ENCODE peak calls at places on chromosomes 13 and 19, in nine cellular contexts. Z is tibial nerve, I is H9, B is foreskin fibroblast, V is adipocyte, X is AG09319, M is GDM1, L is K562, T is NCI-H1048. E is an unnamed sample.
A peak's percentile ranks its signal among the peaks of the same experiment; 100 is the strongest.

GRCh38 chr19:15962319-15962718 is 13.5 kb downstream of the OR10H4 start:
- DNase-seq in Z (no peak), I (no peak), B (no peak), V (no peak), X (no peak), M (no peak), L (peak; percentile 63), T (no peak), E (no peak)

GRCh38 chr19:21698215-21698614 is 69.2 kb downstream of the ZNF100 start:
- DNase-seq in Z (peak; percentile 22), I (no peak), B (peak; percentile 16), V (peak; percentile 62), X (no peak), M (no peak), L (no peak), T (no peak), E (no peak)

GRCh38 chr13:20714161-20714560 is 10.7 kb downstream of the IL17D start:
- DNase-seq in Z (no peak), I (no peak), B (peak; percentile 59), V (peak; percentile 26), X (no peak), M (no peak), L (no peak), T (no peak), E (no peak)

GRCh38 chr19:4354282-4354681 is 10.9 kb downstream of the MPND start:
- DNase-seq in Z (no peak), I (no peak), B (no peak), V (no peak), X (no peak), M (no peak), L (no peak), T (no peak), E (no peak)

GRCh38 chr13:111034811-111035210 is 80.3 kb upstream of the ARHGEF7 start:
- DNase-seq in Z (no peak), I (no peak), B (peak; percentile 79), V (peak; percentile 42), X (no peak), M (no peak), L (no peak), T (no peak), E (no peak)

GRCh38 chr19:41937976-41938375 is 9.7 kb upstream of the ERFL start:
- DNase-seq in Z (no peak), I (no peak), B (no peak), V (no peak), X (no peak), M (peak; percentile 24), L (no peak), T (no peak), E (no peak)

GRCh38 chr13:112724788-112725345 is 35.0 kb downstream of the ATP11A start:
- DNase-seq in Z (no peak), I (no peak), B (no peak), V (no peak), X (no peak), M (no peak), L (no peak), T (no peak), E (no peak)

GRCh38 chr19:18319591-18320135 is 3.2 kb downstream of the LSM4 start:
- DNase-seq in Z (no peak), I (no peak), B (no peak), V (no peak), X (no peak), M (no peak), L (no peak), T (no peak), E (no peak)

GRCh38 chr13:31956944-31957644 is 74.5 kb upstream of the FRY start:
- DNase-seq in Z (no peak), I (no peak), B (peak; percentile 50), V (peak; percentile 70), X (no peak), M (no peak), L (no peak), T (no peak), E (no peak)

GRCh38 chr19:13234518-13234917 is 84.3 kb downstream of the IER2 start:
- DNase-seq in Z (peak; percentile 8), I (peak; percentile 76), B (peak; percentile 43), V (peak; percentile 20), X (no peak), M (no peak), L (peak; percentile 91), T (no peak), E (no peak)

GRCh38 chr19:46862504-46862835 is 1.7 kb downstream of the ARHGAP35 start:
- DNase-seq in Z (no peak), I (no peak), B (peak; percentile 57), V (peak; percentile 55), X (no peak), M (no peak), L (no peak), T (no peak), E (no peak)

GRCh38 chr19:14053032-14053431 is 8.8 kb downstream of the PALM3 start:
- DNase-seq in Z (no peak), I (no peak), B (no peak), V (no peak), X (no peak), M (no peak), L (peak; percentile 7), T (no peak), E (no peak)

GRCh38 chr13:99656843-99657506 is 155.7 kb downstream of the TM9SF2 start:
- DNase-seq in Z (no peak), I (no peak), B (no peak), V (no peak), X (no peak), M (no peak), L (no peak), T (no peak), E (no peak)

GRCh38 chr13:24503376-24503690 is 9.2 kb downstream of the PARP4 start:
- DNase-seq in Z (no peak), I (no peak), B (no peak), V (no peak), X (no peak), M (no peak), L (no peak), T (no peak), E (no peak)